ENCODE peak calls at places on chromosomes 16 and 17, in six cellular contexts. One of them, this sample, is unnamed.
A peak's percentile ranks its signal among the peaks of the same experiment; 100 is the strongest.

GRCh38 chr17:77544347-77544746 is 403.6 kb downstream of the SEC14L1 start:
- DNase-seq in psoas muscle: no peak
- DNase-seq in ascending aorta: no peak
- DNase-seq in fibroblast of lung: no peak
- DNase-seq in brain microvascular endothelial cell: no peak
- DNase-seq in IMR-90: no peak
- DNase-seq in this sample: no peak

GRCh38 chr16:23952128-23953041 is 116.6 kb downstream of the PRKCB start:
- DNase-seq in IMR-90: peak; percentile 21
- DNase-seq in fibroblast of lung: no peak
- DNase-seq in brain microvascular endothelial cell: peak; percentile 14
- DNase-seq in psoas muscle: no peak
- DNase-seq in ascending aorta: no peak
- DNase-seq in this sample: no peak

GRCh38 chr16:12971216-12971615 is 69.8 kb downstream of the SHISA9 start:
- DNase-seq in ascending aorta: no peak
- DNase-seq in IMR-90: no peak
- DNase-seq in fibroblast of lung: no peak
- DNase-seq in brain microvascular endothelial cell: peak; percentile 1
- DNase-seq in psoas muscle: peak; percentile 16
- DNase-seq in this sample: no peak

GRCh38 chr17:33858682-33859081 is 396.4 kb upstream of the CCL2 start:
- DNase-seq in ascending aorta: no peak
- DNase-seq in IMR-90: no peak
- DNase-seq in brain microvascular endothelial cell: no peak
- DNase-seq in psoas muscle: no peak
- DNase-seq in fibroblast of lung: no peak
- DNase-seq in this sample: no peak

GRCh38 chr16:86572041-86572521 is 5.5 kb downstream of the FOXC2 start:
- DNase-seq in ascending aorta: no peak
- DNase-seq in psoas muscle: no peak
- DNase-seq in fibroblast of lung: no peak
- DNase-seq in brain microvascular endothelial cell: no peak
- DNase-seq in IMR-90: no peak
- DNase-seq in this sample: no peak

GRCh38 chr16:80369559-80369958 is 171.2 kb upstream of the DYNLRB2 start:
- DNase-seq in brain microvascular endothelial cell: peak; percentile 61
- DNase-seq in ascending aorta: no peak
- DNase-seq in fibroblast of lung: peak; percentile 64
- DNase-seq in IMR-90: peak; percentile 60
- DNase-seq in psoas muscle: no peak
- DNase-seq in this sample: peak; percentile 63

GRCh38 chr16:84013787-84014569 is 28.6 kb downstream of the SLC38A8 start:
- DNase-seq in IMR-90: peak; percentile 2
- DNase-seq in ascending aorta: no peak
- DNase-seq in brain microvascular endothelial cell: peak; percentile 61
- DNase-seq in fibroblast of lung: peak; percentile 18
- DNase-seq in psoas muscle: no peak
- DNase-seq in this sample: no peak

GRCh38 chr17:77354721-77355455 is 214.1 kb downstream of the SEC14L1 start:
- DNase-seq in ascending aorta: no peak
- DNase-seq in psoas muscle: peak; percentile 84
- DNase-seq in fibroblast of lung: peak; percentile 95
- DNase-seq in brain microvascular endothelial cell: peak; percentile 66
- DNase-seq in IMR-90: peak; percentile 98
- DNase-seq in this sample: peak; percentile 88

GRCh38 chr16:56956076-56956475 is 5.7 kb upstream of the CETP start:
- DNase-seq in ascending aorta: no peak
- DNase-seq in IMR-90: no peak
- DNase-seq in brain microvascular endothelial cell: no peak
- DNase-seq in fibroblast of lung: no peak
- DNase-seq in psoas muscle: no peak
- DNase-seq in this sample: no peak

GRCh38 chr17:77045441-77046041 is 95.2 kb upstream of the SEC14L1 start:
- DNase-seq in brain microvascular endothelial cell: no peak
- DNase-seq in fibroblast of lung: no peak
- DNase-seq in ascending aorta: no peak
- DNase-seq in psoas muscle: no peak
- DNase-seq in IMR-90: peak; percentile 7
- DNase-seq in this sample: no peak

GRCh38 chr17:38590988-38591758 is 14.6 kb downstream of the SRCIN1 start:
- DNase-seq in IMR-90: no peak
- DNase-seq in fibroblast of lung: no peak
- DNase-seq in psoas muscle: no peak
- DNase-seq in brain microvascular endothelial cell: no peak
- DNase-seq in ascending aorta: no peak
- DNase-seq in this sample: no peak

GRCh38 chr17:1108810-1109605 is 70.8 kb downstream of the ABR start:
- DNase-seq in ascending aorta: no peak
- DNase-seq in psoas muscle: peak; percentile 68
- DNase-seq in IMR-90: peak; percentile 44
- DNase-seq in fibroblast of lung: peak; percentile 61
- DNase-seq in brain microvascular endothelial cell: no peak
- DNase-seq in this sample: no peak

DNA sequence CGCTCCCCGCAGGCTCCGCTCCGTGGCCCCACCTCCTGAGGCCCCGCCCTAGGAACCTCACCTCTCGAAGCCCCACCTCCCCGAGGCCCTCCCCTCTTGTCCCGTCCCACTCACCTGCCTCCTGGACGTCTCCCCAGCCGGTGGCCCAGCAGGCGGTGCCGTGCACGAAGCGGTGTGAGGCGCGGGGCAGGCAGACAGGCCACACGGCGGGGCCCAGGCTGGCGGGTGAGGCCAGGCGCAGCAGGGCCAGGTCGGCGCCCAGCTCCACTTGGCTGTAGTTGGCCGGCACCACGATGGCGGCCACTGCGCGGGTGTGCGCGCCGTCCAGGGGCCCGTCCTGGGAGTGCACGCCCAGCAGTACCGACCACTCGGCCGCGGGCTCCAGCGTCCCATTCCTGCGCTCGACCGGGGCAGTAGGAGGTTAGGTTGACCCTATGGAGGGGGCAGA is 1.6 kb downstream of the PRSS36 start:
- DNase-seq in IMR-90: no peak
- DNase-seq in psoas muscle: no peak
- DNase-seq in brain microvascular endothelial cell: no peak
- DNase-seq in ascending aorta: no peak
- DNase-seq in fibroblast of lung: no peak
- DNase-seq in this sample: no peak
- H3K4me3 ChIP-seq in IMR-90: no peak overlapping the region
- H3K4me3 ChIP-seq in psoas muscle: no peak overlapping the region
- H3K4me3 ChIP-seq in brain microvascular endothelial cell: no peak overlapping the region
- H3K4me3 ChIP-seq in ascending aorta: no peak overlapping the region
- H3K4me3 ChIP-seq in fibroblast of lung: no peak overlapping the region
- H3K4me3 ChIP-seq in this sample: peak overlapping the region; percentile 13

GRCh38 chr17:44940321-44940720 is 7.3 kb downstream of the KIF18B start:
- DNase-seq in fibroblast of lung: no peak
- DNase-seq in brain microvascular endothelial cell: no peak
- DNase-seq in psoas muscle: no peak
- DNase-seq in IMR-90: no peak
- DNase-seq in ascending aorta: no peak
- DNase-seq in this sample: no peak
- H3K27ac ChIP-seq in fibroblast of lung: no peak overlapping the region
- H3K27ac ChIP-seq in brain microvascular endothelial cell: no peak overlapping the region
- H3K27ac ChIP-seq in psoas muscle: no peak overlapping the region
- H3K27ac ChIP-seq in IMR-90: no peak overlapping the region
- H3K27ac ChIP-seq in ascending aorta: no peak overlapping the region
- H3K27ac ChIP-seq in this sample: no peak overlapping the region

DNA sequence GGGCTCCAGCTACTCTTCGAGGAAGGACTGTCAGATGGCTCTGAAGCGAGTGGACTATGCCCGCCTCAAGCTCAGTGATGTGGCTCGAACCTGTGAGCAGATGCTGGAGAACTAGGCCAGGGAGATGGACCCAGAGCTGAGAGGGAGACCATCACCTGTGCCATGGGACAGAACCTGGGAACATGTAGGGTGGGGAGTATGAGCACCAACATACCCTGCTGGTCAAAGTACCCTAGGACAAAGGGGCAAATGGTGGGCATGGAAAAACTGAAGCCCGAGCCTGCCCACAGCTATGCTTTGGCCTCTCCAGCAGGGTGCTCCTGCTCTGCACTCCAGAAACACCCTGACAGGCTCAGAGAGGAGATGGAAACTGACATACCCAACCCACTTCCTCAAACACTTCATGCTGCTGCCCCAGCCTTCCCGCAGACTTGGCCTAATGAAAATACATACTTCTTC is 1.9 kb downstream of the MED11 start:
- DNase-seq in brain microvascular endothelial cell: no peak
- DNase-seq in fibroblast of lung: no peak
- DNase-seq in ascending aorta: no peak
- DNase-seq in IMR-90: no peak
- DNase-seq in psoas muscle: no peak
- DNase-seq in this sample: no peak
- TF ChIP-seq CTCF in brain microvascular endothelial cell: peak; percentile 36
- TF ChIP-seq CTCF in fibroblast of lung: no peak
- TF ChIP-seq CTCF in ascending aorta: no peak
- TF ChIP-seq CTCF in IMR-90: peak; percentile 2
- TF ChIP-seq CTCF in psoas muscle: no peak
- TF ChIP-seq CTCF in this sample: no peak

GRCh38 chr16:15704545-15704987 is 54.5 kb downstream of the NDE1 start:
- DNase-seq in ascending aorta: no peak
- DNase-seq in IMR-90: peak; percentile 69
- DNase-seq in brain microvascular endothelial cell: peak; percentile 77
- DNase-seq in fibroblast of lung: peak; percentile 79
- DNase-seq in psoas muscle: peak; percentile 79
- DNase-seq in this sample: peak; percentile 88

GRCh38 chr16:15707332-15707731 is 57.3 kb downstream of the NDE1 start:
- DNase-seq in ascending aorta: no peak
- DNase-seq in IMR-90: no peak
- DNase-seq in brain microvascular endothelial cell: no peak
- DNase-seq in psoas muscle: no peak
- DNase-seq in fibroblast of lung: no peak
- DNase-seq in this sample: no peak

GRCh38 chr16:15703029-15703736 is 53.1 kb downstream of the NDE1 start:
- DNase-seq in IMR-90: no peak
- DNase-seq in brain microvascular endothelial cell: no peak
- DNase-seq in fibroblast of lung: no peak
- DNase-seq in ascending aorta: no peak
- DNase-seq in psoas muscle: no peak
- DNase-seq in this sample: no peak

GRCh38 chr16:15701975-15702970 is 52.2 kb downstream of the NDE1 start:
- DNase-seq in IMR-90: peak; percentile 82
- DNase-seq in brain microvascular endothelial cell: peak; percentile 51
- DNase-seq in ascending aorta: no peak
- DNase-seq in psoas muscle: no peak
- DNase-seq in fibroblast of lung: peak; percentile 10
- DNase-seq in this sample: no peak

DNA sequence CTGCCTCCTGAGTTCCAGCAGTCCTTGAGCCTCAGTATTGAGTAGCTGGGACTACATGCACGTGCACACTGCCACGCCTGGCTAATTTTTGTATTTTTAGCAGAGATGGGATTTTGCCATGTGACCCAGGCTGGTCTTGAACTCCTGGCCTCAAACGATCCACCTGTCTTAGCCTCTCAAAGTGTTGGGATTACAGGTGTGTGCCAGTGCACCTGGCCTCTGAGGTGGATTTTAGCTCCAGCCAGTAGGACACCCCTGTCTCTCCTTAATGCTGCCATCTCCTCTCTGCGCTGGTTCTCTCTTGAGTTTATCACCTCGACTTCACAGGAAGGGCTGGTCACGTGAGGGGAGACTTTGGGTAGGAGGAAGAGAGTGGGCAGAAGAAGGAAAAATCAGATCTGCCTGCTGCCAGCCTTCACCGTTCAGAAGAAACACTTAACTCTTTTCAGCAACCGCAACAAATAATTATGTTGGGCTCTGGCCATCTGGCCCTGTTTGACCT is 55.1 kb downstream of the NDE1 start:
- DNase-seq in IMR-90: no peak
- DNase-seq in fibroblast of lung: no peak
- DNase-seq in psoas muscle: no peak
- DNase-seq in brain microvascular endothelial cell: no peak
- DNase-seq in ascending aorta: no peak
- DNase-seq in this sample: no peak
- H3K4me3 ChIP-seq in IMR-90: no peak overlapping the region
- H3K4me3 ChIP-seq in fibroblast of lung: no peak overlapping the region
- H3K4me3 ChIP-seq in psoas muscle: no peak overlapping the region
- H3K4me3 ChIP-seq in brain microvascular endothelial cell: no peak overlapping the region
- H3K4me3 ChIP-seq in ascending aorta: no peak overlapping the region
- H3K4me3 ChIP-seq in this sample: no peak overlapping the region

GRCh38 chr17:57532556-57532955 is 212.5 kb downstream of the CCDC182 start:
- DNase-seq in psoas muscle: no peak
- DNase-seq in ascending aorta: no peak
- DNase-seq in IMR-90: no peak
- DNase-seq in brain microvascular endothelial cell: no peak
- DNase-seq in fibroblast of lung: no peak
- DNase-seq in this sample: no peak

GRCh38 chr17:57530508-57530907 is 214.6 kb downstream of the CCDC182 start:
- DNase-seq in fibroblast of lung: no peak
- DNase-seq in ascending aorta: no peak
- DNase-seq in brain microvascular endothelial cell: no peak
- DNase-seq in IMR-90: peak; percentile 24
- DNase-seq in psoas muscle: no peak
- DNase-seq in this sample: no peak

GRCh38 chr17:57530026-57530425 is 215.1 kb downstream of the CCDC182 start:
- DNase-seq in ascending aorta: no peak
- DNase-seq in psoas muscle: no peak
- DNase-seq in IMR-90: no peak
- DNase-seq in fibroblast of lung: no peak
- DNase-seq in brain microvascular endothelial cell: no peak
- DNase-seq in this sample: no peak

GRCh38 chr17:57531648-57532486 is 213.2 kb downstream of the CCDC182 start:
- DNase-seq in fibroblast of lung: no peak
- DNase-seq in psoas muscle: no peak
- DNase-seq in ascending aorta: no peak
- DNase-seq in brain microvascular endothelial cell: no peak
- DNase-seq in IMR-90: no peak
- DNase-seq in this sample: no peak

DNA sequence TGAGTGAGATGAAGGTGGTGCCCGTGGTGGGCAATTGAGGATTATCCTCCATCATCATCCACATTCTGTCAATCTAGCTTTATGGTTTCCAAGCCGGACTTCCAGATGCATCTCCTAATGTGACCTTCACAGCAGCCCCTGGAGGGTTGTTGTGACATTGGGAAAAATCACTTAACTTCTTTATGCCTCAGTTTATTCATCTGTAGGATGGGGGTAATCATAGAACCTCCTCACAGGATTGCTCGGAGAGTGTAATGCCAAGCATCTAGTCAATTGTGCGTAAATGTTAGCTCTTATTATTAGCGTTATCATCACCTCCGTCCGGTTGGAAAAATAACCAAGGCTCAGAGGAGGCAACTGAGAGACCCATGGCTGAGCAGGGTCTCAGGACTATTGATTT is 214.0 kb downstream of the CCDC182 start:
- DNase-seq in psoas muscle: no peak
- DNase-seq in fibroblast of lung: no peak
- DNase-seq in IMR-90: no peak
- DNase-seq in ascending aorta: no peak
- DNase-seq in brain microvascular endothelial cell: no peak
- DNase-seq in this sample: no peak
- H3K27ac ChIP-seq in psoas muscle: no peak overlapping the region
- H3K27ac ChIP-seq in fibroblast of lung: no peak overlapping the region
- H3K27ac ChIP-seq in IMR-90: no peak overlapping the region
- H3K27ac ChIP-seq in ascending aorta: no peak overlapping the region
- H3K27ac ChIP-seq in brain microvascular endothelial cell: no peak overlapping the region
- H3K27ac ChIP-seq in this sample: no peak overlapping the region

This sample was measured in right atrium auricular region.